ENCODE peak calls at places on chromosomes 13 and 19, in five cellular contexts. One of them, this sample, is unnamed.
A peak's percentile ranks its signal among the peaks of the same experiment; 100 is the strongest.

GRCh38 chr19:13208131-13208963 is 58.1 kb downstream of the IER2 start:
- ATAC-seq in psoas muscle: no peak
- ATAC-seq in stimulated activated naive CD8-positive, alpha-beta T cell treated with anti-CD3 and anti-CD28 coated beads, Interleukin-15, amount 100 ng/mL, for 72 hours: peak; percentile 75
- ATAC-seq in left cardiac atrium: peak; percentile 40
- ATAC-seq in natural killer cell: peak; percentile 75
- ATAC-seq in this sample: peak; percentile 71

GRCh38 chr19:41774515-41774980 is 19.2 kb downstream of the CEACAM6 start:
- ATAC-seq in psoas muscle: no peak
- ATAC-seq in stimulated activated naive CD8-positive, alpha-beta T cell treated with anti-CD3 and anti-CD28 coated beads, Interleukin-15, amount 100 ng/mL, for 72 hours: peak; percentile 91
- ATAC-seq in left cardiac atrium: no peak
- ATAC-seq in natural killer cell: no peak
- ATAC-seq in this sample: no peak

GRCh38 chr13:52393572-52394357 is 12.2 kb downstream of the THSD1 start:
- ATAC-seq in psoas muscle: no peak
- ATAC-seq in stimulated activated naive CD8-positive, alpha-beta T cell treated with anti-CD3 and anti-CD28 coated beads, Interleukin-15, amount 100 ng/mL, for 72 hours: no peak
- ATAC-seq in left cardiac atrium: no peak
- ATAC-seq in natural killer cell: no peak
- ATAC-seq in this sample: no peak

GRCh38 chr19:48248081-48248833 is 7.5 kb downstream of the CARD8 start:
- ATAC-seq in psoas muscle: no peak
- ATAC-seq in stimulated activated naive CD8-positive, alpha-beta T cell treated with anti-CD3 and anti-CD28 coated beads, Interleukin-15, amount 100 ng/mL, for 72 hours: peak; percentile 26
- ATAC-seq in left cardiac atrium: no peak
- ATAC-seq in natural killer cell: no peak
- ATAC-seq in this sample: no peak

GRCh38 chr19:6392219-6393073 is 518 bp downstream of the GTF2F1 start:
- ATAC-seq in psoas muscle: no peak
- ATAC-seq in stimulated activated naive CD8-positive, alpha-beta T cell treated with anti-CD3 and anti-CD28 coated beads, Interleukin-15, amount 100 ng/mL, for 72 hours: peak; percentile 14
- ATAC-seq in left cardiac atrium: no peak
- ATAC-seq in natural killer cell: no peak
- ATAC-seq in this sample: peak; percentile 37

GRCh38 chr13:73656863-73657262 is 477.3 kb downstream of the KLF12 start:
- ATAC-seq in psoas muscle: no peak
- ATAC-seq in stimulated activated naive CD8-positive, alpha-beta T cell treated with anti-CD3 and anti-CD28 coated beads, Interleukin-15, amount 100 ng/mL, for 72 hours: no peak
- ATAC-seq in left cardiac atrium: no peak
- ATAC-seq in natural killer cell: no peak
- ATAC-seq in this sample: no peak

GRCh38 chr19:1789282-1790020 is 22.6 kb downstream of the ATP8B3 start:
- ATAC-seq in psoas muscle: no peak
- ATAC-seq in stimulated activated naive CD8-positive, alpha-beta T cell treated with anti-CD3 and anti-CD28 coated beads, Interleukin-15, amount 100 ng/mL, for 72 hours: no peak
- ATAC-seq in left cardiac atrium: no peak
- ATAC-seq in natural killer cell: no peak
- ATAC-seq in this sample: peak; percentile 39

GRCh38 chr13:29689548-29689947 is 94.1 kb upstream of the SLC7A1 start:
- ATAC-seq in psoas muscle: no peak
- ATAC-seq in stimulated activated naive CD8-positive, alpha-beta T cell treated with anti-CD3 and anti-CD28 coated beads, Interleukin-15, amount 100 ng/mL, for 72 hours: no peak
- ATAC-seq in left cardiac atrium: no peak
- ATAC-seq in natural killer cell: no peak
- ATAC-seq in this sample: no peak

GRCh38 chr19:46737761-46738171 is 8.1 kb upstream of the FKRP start:
- ATAC-seq in psoas muscle: no peak
- ATAC-seq in stimulated activated naive CD8-positive, alpha-beta T cell treated with anti-CD3 and anti-CD28 coated beads, Interleukin-15, amount 100 ng/mL, for 72 hours: no peak
- ATAC-seq in left cardiac atrium: no peak
- ATAC-seq in natural killer cell: no peak
- ATAC-seq in this sample: no peak

GRCh38 chr13:72145383-72145782 is 278.4 kb upstream of the DACH1 start:
- ATAC-seq in psoas muscle: no peak
- ATAC-seq in stimulated activated naive CD8-positive, alpha-beta T cell treated with anti-CD3 and anti-CD28 coated beads, Interleukin-15, amount 100 ng/mL, for 72 hours: no peak
- ATAC-seq in left cardiac atrium: no peak
- ATAC-seq in natural killer cell: no peak
- ATAC-seq in this sample: no peak

GRCh38 chr19:44973982-44974735 is 19.0 kb downstream of the CLPTM1 start:
- ATAC-seq in psoas muscle: no peak
- ATAC-seq in stimulated activated naive CD8-positive, alpha-beta T cell treated with anti-CD3 and anti-CD28 coated beads, Interleukin-15, amount 100 ng/mL, for 72 hours: no peak
- ATAC-seq in left cardiac atrium: no peak
- ATAC-seq in natural killer cell: no peak
- ATAC-seq in this sample: no peak

GRCh38 chr13:99363391-99363790 is 56.2 kb upstream of the GPR183 start:
- ATAC-seq in psoas muscle: peak; percentile 62
- ATAC-seq in stimulated activated naive CD8-positive, alpha-beta T cell treated with anti-CD3 and anti-CD28 coated beads, Interleukin-15, amount 100 ng/mL, for 72 hours: no peak
- ATAC-seq in left cardiac atrium: peak; percentile 21
- ATAC-seq in natural killer cell: no peak
- ATAC-seq in this sample: no peak

GRCh38 chr19:32539240-32539916 is 41.6 kb upstream of the PDCD5 start:
- ATAC-seq in psoas muscle: no peak
- ATAC-seq in stimulated activated naive CD8-positive, alpha-beta T cell treated with anti-CD3 and anti-CD28 coated beads, Interleukin-15, amount 100 ng/mL, for 72 hours: no peak
- ATAC-seq in left cardiac atrium: no peak
- ATAC-seq in natural killer cell: no peak
- ATAC-seq in this sample: no peak

GRCh38 chr19:44943801-44944249 is 1.8 kb downstream of the APOC4 start:
- ATAC-seq in psoas muscle: no peak
- ATAC-seq in stimulated activated naive CD8-positive, alpha-beta T cell treated with anti-CD3 and anti-CD28 coated beads, Interleukin-15, amount 100 ng/mL, for 72 hours: no peak
- ATAC-seq in left cardiac atrium: peak; percentile 67
- ATAC-seq in natural killer cell: no peak
- ATAC-seq in this sample: peak; percentile 95

GRCh38 chr13:48709213-48709612 is 55.5 kb downstream of the CYSLTR2 start:
- ATAC-seq in psoas muscle: no peak
- ATAC-seq in stimulated activated naive CD8-positive, alpha-beta T cell treated with anti-CD3 and anti-CD28 coated beads, Interleukin-15, amount 100 ng/mL, for 72 hours: peak; percentile 69
- ATAC-seq in left cardiac atrium: no peak
- ATAC-seq in natural killer cell: peak; percentile 15
- ATAC-seq in this sample: no peak

GRCh38 chr19:49347835-49348234 is 12.6 kb downstream of the CD37 start:
- ATAC-seq in psoas muscle: peak; percentile 62
- ATAC-seq in stimulated activated naive CD8-positive, alpha-beta T cell treated with anti-CD3 and anti-CD28 coated beads, Interleukin-15, amount 100 ng/mL, for 72 hours: peak; percentile 72
- ATAC-seq in left cardiac atrium: peak; percentile 65
- ATAC-seq in natural killer cell: no peak
- ATAC-seq in this sample: peak; percentile 86

GRCh38 chr13:75870397-75870801 is 234.3 kb downstream of the LMO7 start:
- ATAC-seq in psoas muscle: peak; percentile 39
- ATAC-seq in stimulated activated naive CD8-positive, alpha-beta T cell treated with anti-CD3 and anti-CD28 coated beads, Interleukin-15, amount 100 ng/mL, for 72 hours: peak; percentile 31
- ATAC-seq in left cardiac atrium: peak; percentile 39
- ATAC-seq in natural killer cell: peak; percentile 59
- ATAC-seq in this sample: no peak

GRCh38 chr13:79525458-79525857 is 44.5 kb downstream of the NDFIP2 start:
- ATAC-seq in psoas muscle: no peak
- ATAC-seq in stimulated activated naive CD8-positive, alpha-beta T cell treated with anti-CD3 and anti-CD28 coated beads, Interleukin-15, amount 100 ng/mL, for 72 hours: peak; percentile 49
- ATAC-seq in left cardiac atrium: peak; percentile 69
- ATAC-seq in natural killer cell: peak; percentile 80
- ATAC-seq in this sample: no peak

GRCh38 chr13:35891486-35891885 is 239.7 kb downstream of the DCLK1 start:
- ATAC-seq in psoas muscle: no peak
- ATAC-seq in stimulated activated naive CD8-positive, alpha-beta T cell treated with anti-CD3 and anti-CD28 coated beads, Interleukin-15, amount 100 ng/mL, for 72 hours: no peak
- ATAC-seq in left cardiac atrium: no peak
- ATAC-seq in natural killer cell: no peak
- ATAC-seq in this sample: no peak

GRCh38 chr19:32789429-32789828 is 69.9 kb downstream of the TDRD12 start:
- ATAC-seq in psoas muscle: no peak
- ATAC-seq in stimulated activated naive CD8-positive, alpha-beta T cell treated with anti-CD3 and anti-CD28 coated beads, Interleukin-15, amount 100 ng/mL, for 72 hours: no peak
- ATAC-seq in left cardiac atrium: no peak
- ATAC-seq in natural killer cell: no peak
- ATAC-seq in this sample: no peak

GRCh38 chr19:17214531-17215124 is 529 bp upstream of the USE1 start:
- ATAC-seq in psoas muscle: peak; percentile 2
- ATAC-seq in stimulated activated naive CD8-positive, alpha-beta T cell treated with anti-CD3 and anti-CD28 coated beads, Interleukin-15, amount 100 ng/mL, for 72 hours: no peak
- ATAC-seq in left cardiac atrium: no peak
- ATAC-seq in natural killer cell: no peak
- ATAC-seq in this sample: no peak

GRCh38 chr13:31940076-31940475 is 91.5 kb upstream of the FRY start:
- ATAC-seq in psoas muscle: no peak
- ATAC-seq in stimulated activated naive CD8-positive, alpha-beta T cell treated with anti-CD3 and anti-CD28 coated beads, Interleukin-15, amount 100 ng/mL, for 72 hours: no peak
- ATAC-seq in left cardiac atrium: no peak
- ATAC-seq in natural killer cell: no peak
- ATAC-seq in this sample: no peak

GRCh38 chr13:79194727-79195126 is 211.3 kb downstream of the RBM26 start:
- ATAC-seq in psoas muscle: no peak
- ATAC-seq in stimulated activated naive CD8-positive, alpha-beta T cell treated with anti-CD3 and anti-CD28 coated beads, Interleukin-15, amount 100 ng/mL, for 72 hours: peak; percentile 26
- ATAC-seq in left cardiac atrium: no peak
- ATAC-seq in natural killer cell: peak; percentile 5
- ATAC-seq in this sample: peak; percentile 67

GRCh38 chr13:23868521-23868920 is 20.7 kb downstream of the MIPEP start:
- ATAC-seq in psoas muscle: no peak
- ATAC-seq in stimulated activated naive CD8-positive, alpha-beta T cell treated with anti-CD3 and anti-CD28 coated beads, Interleukin-15, amount 100 ng/mL, for 72 hours: no peak
- ATAC-seq in left cardiac atrium: no peak
- ATAC-seq in natural killer cell: no peak
- ATAC-seq in this sample: no peak

GRCh38 chr19:40771101-40771539 is 4.2 kb upstream of the MIA start:
- ATAC-seq in psoas muscle: no peak
- ATAC-seq in stimulated activated naive CD8-positive, alpha-beta T cell treated with anti-CD3 and anti-CD28 coated beads, Interleukin-15, amount 100 ng/mL, for 72 hours: peak; percentile 39
- ATAC-seq in left cardiac atrium: no peak
- ATAC-seq in natural killer cell: no peak
- ATAC-seq in this sample: no peak

GRCh38 chr19:18737954-18738351 is 53.2 kb downstream of the COMP start:
- ATAC-seq in psoas muscle: no peak
- ATAC-seq in stimulated activated naive CD8-positive, alpha-beta T cell treated with anti-CD3 and anti-CD28 coated beads, Interleukin-15, amount 100 ng/mL, for 72 hours: no peak
- ATAC-seq in left cardiac atrium: no peak
- ATAC-seq in natural killer cell: no peak
- ATAC-seq in this sample: no peak

GRCh38 chr19:7257148-7258041 is 36.8 kb downstream of the INSR start:
- ATAC-seq in psoas muscle: no peak
- ATAC-seq in stimulated activated naive CD8-positive, alpha-beta T cell treated with anti-CD3 and anti-CD28 coated beads, Interleukin-15, amount 100 ng/mL, for 72 hours: no peak
- ATAC-seq in left cardiac atrium: peak; percentile 87
- ATAC-seq in natural killer cell: no peak
- ATAC-seq in this sample: no peak

GRCh38 chr13:44932850-44933251 is 56.4 kb downstream of the NUFIP1 start:
- ATAC-seq in psoas muscle: peak; percentile 50
- ATAC-seq in stimulated activated naive CD8-positive, alpha-beta T cell treated with anti-CD3 and anti-CD28 coated beads, Interleukin-15, amount 100 ng/mL, for 72 hours: no peak
- ATAC-seq in left cardiac atrium: peak; percentile 86
- ATAC-seq in natural killer cell: no peak
- ATAC-seq in this sample: no peak

GRCh38 chr13:48319458-48320395 is 16.2 kb downstream of the RB1 start:
- ATAC-seq in psoas muscle: no peak
- ATAC-seq in stimulated activated naive CD8-positive, alpha-beta T cell treated with anti-CD3 and anti-CD28 coated beads, Interleukin-15, amount 100 ng/mL, for 72 hours: peak; percentile 63
- ATAC-seq in left cardiac atrium: peak; percentile 21
- ATAC-seq in natural killer cell: peak; percentile 26
- ATAC-seq in this sample: no peak

GRCh38 chr19:55419624-55420236 is 12.1 kb upstream of the UBE2S start:
- ATAC-seq in psoas muscle: no peak
- ATAC-seq in stimulated activated naive CD8-positive, alpha-beta T cell treated with anti-CD3 and anti-CD28 coated beads, Interleukin-15, amount 100 ng/mL, for 72 hours: no peak
- ATAC-seq in left cardiac atrium: no peak
- ATAC-seq in natural killer cell: no peak
- ATAC-seq in this sample: no peak

GRCh38 chr19:5572556-5573286 is 5.0 kb upstream of the TINCR start:
- ATAC-seq in psoas muscle: no peak
- ATAC-seq in stimulated activated naive CD8-positive, alpha-beta T cell treated with anti-CD3 and anti-CD28 coated beads, Interleukin-15, amount 100 ng/mL, for 72 hours: no peak
- ATAC-seq in left cardiac atrium: no peak
- ATAC-seq in natural killer cell: no peak
- ATAC-seq in this sample: no peak

GRCh38 chr13:108486096-108486495 is 143.3 kb upstream of the MYO16 start:
- ATAC-seq in psoas muscle: no peak
- ATAC-seq in stimulated activated naive CD8-positive, alpha-beta T cell treated with anti-CD3 and anti-CD28 coated beads, Interleukin-15, amount 100 ng/mL, for 72 hours: no peak
- ATAC-seq in left cardiac atrium: no peak
- ATAC-seq in natural killer cell: no peak
- ATAC-seq in this sample: no peak

GRCh38 chr13:87244256-87244870 is 426.8 kb upstream of the SLITRK5 start:
- ATAC-seq in psoas muscle: no peak
- ATAC-seq in stimulated activated naive CD8-positive, alpha-beta T cell treated with anti-CD3 and anti-CD28 coated beads, Interleukin-15, amount 100 ng/mL, for 72 hours: no peak
- ATAC-seq in left cardiac atrium: no peak
- ATAC-seq in natural killer cell: no peak
- ATAC-seq in this sample: no peak

GRCh38 chr19:33562636-33563035 is 41.0 kb upstream of the PEPD start:
- ATAC-seq in psoas muscle: no peak
- ATAC-seq in stimulated activated naive CD8-positive, alpha-beta T cell treated with anti-CD3 and anti-CD28 coated beads, Interleukin-15, amount 100 ng/mL, for 72 hours: no peak
- ATAC-seq in left cardiac atrium: no peak
- ATAC-seq in natural killer cell: no peak
- ATAC-seq in this sample: no peak

GRCh38 chr13:102089177-102089576 is 312.7 kb downstream of the FGF14 start:
- ATAC-seq in psoas muscle: no peak
- ATAC-seq in stimulated activated naive CD8-positive, alpha-beta T cell treated with anti-CD3 and anti-CD28 coated beads, Interleukin-15, amount 100 ng/mL, for 72 hours: no peak
- ATAC-seq in left cardiac atrium: no peak
- ATAC-seq in natural killer cell: no peak
- ATAC-seq in this sample: no peak

This sample was measured in stimulated activated memory B cell treated with anti-CD40 and anti-IgM and Interleukin-4, amounts not matched to agents 10 μg/mL and 1 μg/mL and 100 μg/mL, for 72 hours.